ENCODE peak calls at places on chromosomes 6 and 20, in four cellular contexts. One of them, this sample, is unnamed.

GRCh38 chr6:148516116-148517016 is 173.7 kb downstream of the SASH1 start:
- DNase-seq in activated CD4-positive, alpha-beta T cell treated with anti-CD3 and anti-CD28 coated beads, Interleukin-2, amount 10 ng/mL, durations not matched to agents 7 days and 5 days: no peak
- DNase-seq in left ventricle myocardium superior: no peak
- DNase-seq in ureter: no peak
- DNase-seq in this sample: no peak

GRCh38 chr6:157036245-157036681 is 259.1 kb downstream of the ARID1B start:
- DNase-seq in ureter: no peak
- DNase-seq in left ventricle myocardium superior: no peak
- DNase-seq in activated CD4-positive, alpha-beta T cell treated with anti-CD3 and anti-CD28 coated beads, Interleukin-2, amount 10 ng/mL, durations not matched to agents 7 days and 5 days: no peak
- DNase-seq in this sample: peak; percentile 34

GRCh38 chr6:85163553-85163952 is 286.3 kb upstream of the NT5E start:
- DNase-seq in activated CD4-positive, alpha-beta T cell treated with anti-CD3 and anti-CD28 coated beads, Interleukin-2, amount 10 ng/mL, durations not matched to agents 7 days and 5 days: no peak
- DNase-seq in ureter: no peak
- DNase-seq in left ventricle myocardium superior: no peak
- DNase-seq in this sample: no peak

GRCh38 chr6:130019796-130020105 is 1.4 kb downstream of the L3MBTL3 start:
- DNase-seq in ureter: no peak
- DNase-seq in activated CD4-positive, alpha-beta T cell treated with anti-CD3 and anti-CD28 coated beads, Interleukin-2, amount 10 ng/mL, durations not matched to agents 7 days and 5 days: no peak
- DNase-seq in left ventricle myocardium superior: no peak
- DNase-seq in this sample: no peak

GRCh38 chr20:58267389-58268215 is 39.1 kb upstream of the ANKRD60 start:
- DNase-seq in ureter: no peak
- DNase-seq in left ventricle myocardium superior: no peak
- DNase-seq in activated CD4-positive, alpha-beta T cell treated with anti-CD3 and anti-CD28 coated beads, Interleukin-2, amount 10 ng/mL, durations not matched to agents 7 days and 5 days: no peak
- DNase-seq in this sample: no peak

GRCh38 chr6:155313602-155314091 is 637 bp downstream of the TFB1M start:
- DNase-seq in left ventricle myocardium superior: no peak
- DNase-seq in activated CD4-positive, alpha-beta T cell treated with anti-CD3 and anti-CD28 coated beads, Interleukin-2, amount 10 ng/mL, durations not matched to agents 7 days and 5 days: no peak
- DNase-seq in ureter: no peak
- DNase-seq in this sample: no peak

GRCh38 chr6:147065786-147066185 is 138.4 kb upstream of the STXBP5 start:
- DNase-seq in activated CD4-positive, alpha-beta T cell treated with anti-CD3 and anti-CD28 coated beads, Interleukin-2, amount 10 ng/mL, durations not matched to agents 7 days and 5 days: no peak
- DNase-seq in left ventricle myocardium superior: no peak
- DNase-seq in ureter: no peak
- DNase-seq in this sample: no peak

GRCh38 chr6:146090474-146090873 is 61.6 kb downstream of the GRM1 start:
- DNase-seq in left ventricle myocardium superior: no peak
- DNase-seq in ureter: no peak
- DNase-seq in activated CD4-positive, alpha-beta T cell treated with anti-CD3 and anti-CD28 coated beads, Interleukin-2, amount 10 ng/mL, durations not matched to agents 7 days and 5 days: no peak
- DNase-seq in this sample: no peak

GRCh38 chr6:137494967-137495595 is 887 bp upstream of the OLIG3 start:
- DNase-seq in left ventricle myocardium superior: no peak
- DNase-seq in activated CD4-positive, alpha-beta T cell treated with anti-CD3 and anti-CD28 coated beads, Interleukin-2, amount 10 ng/mL, durations not matched to agents 7 days and 5 days: no peak
- DNase-seq in ureter: no peak
- DNase-seq in this sample: no peak

GRCh38 chr20:37343212-37343993 is 2.5 kb upstream of the SRC start:
- DNase-seq in ureter: no peak
- DNase-seq in left ventricle myocardium superior: no peak
- DNase-seq in activated CD4-positive, alpha-beta T cell treated with anti-CD3 and anti-CD28 coated beads, Interleukin-2, amount 10 ng/mL, durations not matched to agents 7 days and 5 days: peak; percentile 30
- DNase-seq in this sample: no peak

GRCh38 chr6:139687055-139687454 is 312.6 kb upstream of the CITED2 start:
- DNase-seq in activated CD4-positive, alpha-beta T cell treated with anti-CD3 and anti-CD28 coated beads, Interleukin-2, amount 10 ng/mL, durations not matched to agents 7 days and 5 days: no peak
- DNase-seq in left ventricle myocardium superior: no peak
- DNase-seq in ureter: no peak
- DNase-seq in this sample: no peak

GRCh38 chr20:43761396-43762340 is 34.9 kb upstream of the GTSF1L start:
- DNase-seq in left ventricle myocardium superior: no peak
- DNase-seq in ureter: no peak
- DNase-seq in activated CD4-positive, alpha-beta T cell treated with anti-CD3 and anti-CD28 coated beads, Interleukin-2, amount 10 ng/mL, durations not matched to agents 7 days and 5 days: no peak
- DNase-seq in this sample: no peak

GRCh38 chr6:122008105-122009100 is 391.0 kb upstream of the HSF2 start:
- DNase-seq in left ventricle myocardium superior: peak; percentile 50
- DNase-seq in activated CD4-positive, alpha-beta T cell treated with anti-CD3 and anti-CD28 coated beads, Interleukin-2, amount 10 ng/mL, durations not matched to agents 7 days and 5 days: no peak
- DNase-seq in ureter: no peak
- DNase-seq in this sample: peak; percentile 31

GRCh38 chr6:138521800-138522199 is 22.5 kb upstream of the NHSL1 start:
- DNase-seq in activated CD4-positive, alpha-beta T cell treated with anti-CD3 and anti-CD28 coated beads, Interleukin-2, amount 10 ng/mL, durations not matched to agents 7 days and 5 days: no peak
- DNase-seq in ureter: no peak
- DNase-seq in left ventricle myocardium superior: no peak
- DNase-seq in this sample: no peak